ENCODE peak calls at places on chromosome 1, in four cellular contexts. N is A549, T is HepG2, P is K562. D is an unnamed sample.

GRCh38 chr1:221945669-221946068 is 203.8 kb upstream of the DUSP10 start:
- DNase-seq in N (no peak), T (no peak), P (no peak), D (no peak)

GRCh38 chr1:183882328-183883167 is 77.6 kb downstream of the RGL1 start:
- DNase-seq in N (no peak), T (no peak), P (no peak), D (no peak)

GRCh38 chr1:22297999-22298398 is 153.7 kb upstream of the ZBTB40 start:
- DNase-seq in N (no peak), T (no peak), P (no peak), D (no peak)

GRCh38 chr1:169309178-169310166 is 58.1 kb downstream of the NME7 start:
- DNase-seq in N (no peak), T (no peak), P (peak; percentile 41), D (no peak)

GRCh38 chr1:152053375-152053774 is 16.6 kb upstream of the S100A11 start:
- DNase-seq in N (no peak), T (no peak), P (no peak), D (no peak)

GRCh38 chr1:96309783-96310182 is 411.8 kb upstream of the PTBP2 start:
- DNase-seq in N (peak; percentile 11), T (no peak), P (no peak), D (peak; percentile 81)

GRCh38 chr1:87329756-87330200 is 1.1 kb downstream of the LMO4 start:
- DNase-seq in N (no peak), T (no peak), P (no peak), D (peak; percentile 23)

GRCh38 chr1:8147922-8148321 is 121.8 kb upstream of the ERRFI1 start:
- DNase-seq in N (no peak), T (no peak), P (no peak), D (peak; percentile 33)

GRCh38 chr1:70745199-70745598 is 302.4 kb downstream of the PTGER3 start:
- DNase-seq in N (no peak), T (peak; percentile 14), P (no peak), D (no peak)

GRCh38 chr1:4044967-4045366 is 144.9 kb upstream of the C1orf174 start:
- DNase-seq in N (no peak), T (no peak), P (no peak), D (no peak)

GRCh38 chr1:243254233-243254926 is 701 bp downstream of the CEP170 start:
- DNase-seq in N (peak; percentile 64), T (peak; percentile 34), P (peak; percentile 71), D (peak; percentile 48)

GRCh38 chr1:77282187-77282865 is 507 bp downstream of the AK5 start:
- DNase-seq in N (peak; percentile 29), T (no peak), P (no peak), D (peak; percentile 35)

GRCh38 chr1:154330669-154331068 is 5.3 kb downstream of the ATP8B2 start:
- DNase-seq in N (no peak), T (no peak), P (no peak), D (no peak)

GRCh38 chr1:246166841-246167240 is 340.2 kb downstream of the SMYD3 start:
- DNase-seq in N (no peak), T (no peak), P (no peak), D (no peak)

GRCh38 chr1:18776777-18777176 is 82.7 kb downstream of the TAS1R2 start:
- DNase-seq in N (no peak), T (no peak), P (no peak), D (no peak)

GRCh38 chr1:153583976-153584375 is 18.3 kb upstream of the S100A2 start:
- DNase-seq in N (no peak), T (no peak), P (no peak), D (peak; percentile 38)

GRCh38 chr1:5818755-5819154 is 173.5 kb downstream of the NPHP4 start:
- DNase-seq in N (no peak), T (no peak), P (no peak), D (no peak)

GRCh38 chr1:6962390-6962955 is 177.2 kb downstream of the CAMTA1 start:
- DNase-seq in N (peak; percentile 98), T (no peak), P (peak; percentile 87), D (no peak)

GRCh38 chr1:16677552-16678423 is 11.0 kb upstream of the RNU1-3 start:
- DNase-seq in N (peak; percentile 82), T (peak; percentile 88), P (peak; percentile 70), D (peak; percentile 85)

GRCh38 chr1:104402178-104402577 is 652.5 kb downstream of the AMY1C start:
- DNase-seq in N (no peak), T (no peak), P (no peak), D (no peak)

GRCh38 chr1:241834733-241835377 is 13.1 kb upstream of the EXO1 start:
- DNase-seq in N (peak; percentile 68), T (peak; percentile 28), P (no peak), D (peak; percentile 79)
- TF ChIP-seq MAZ in N (no peak), T (no peak), P (no peak), D (no peak)

GRCh38 chr1:156864796-156865195 is 4.1 kb downstream of the NTRK1 start:
- DNase-seq in N (peak; percentile 39), T (no peak), P (no peak), D (no peak)

GRCh38 chr1:156868341-156868740 is 7.7 kb downstream of the NTRK1 start:
- DNase-seq in N (no peak), T (no peak), P (no peak), D (no peak)

GRCh38 chr1:156865258-156865657 is 4.6 kb downstream of the NTRK1 start:
- DNase-seq in N (no peak), T (no peak), P (no peak), D (no peak)

GRCh38 chr1:156865865-156866678 is 5.4 kb downstream of the NTRK1 start:
- DNase-seq in N (no peak), T (no peak), P (peak; percentile 72), D (no peak)

GRCh38 chr1:156866679-156867015 is 6.0 kb downstream of the NTRK1 start:
- DNase-seq in N (no peak), T (no peak), P (peak; percentile 61), D (no peak)
- TF ChIP-seq MAZ in N (no peak), T (no peak), P (no peak), D (no peak)

GRCh38 chr1:1122981-1123480 is 7.1 kb upstream of the C1orf159 start:
- DNase-seq in N (no peak), T (peak; percentile 74), P (no peak), D (no peak)

GRCh38 chr1:1123581-1124507 is 8.0 kb upstream of the C1orf159 start:
- DNase-seq in N (no peak), T (no peak), P (no peak), D (peak; percentile 15)

GRCh38 chr1:1121611-1122077 is 5.8 kb upstream of the C1orf159 start:
- DNase-seq in N (no peak), T (no peak), P (no peak), D (no peak)

GRCh38 chr1:1120866-1121563 is 5.1 kb upstream of the C1orf159 start:
- DNase-seq in N (no peak), T (no peak), P (no peak), D (no peak)

DNA sequence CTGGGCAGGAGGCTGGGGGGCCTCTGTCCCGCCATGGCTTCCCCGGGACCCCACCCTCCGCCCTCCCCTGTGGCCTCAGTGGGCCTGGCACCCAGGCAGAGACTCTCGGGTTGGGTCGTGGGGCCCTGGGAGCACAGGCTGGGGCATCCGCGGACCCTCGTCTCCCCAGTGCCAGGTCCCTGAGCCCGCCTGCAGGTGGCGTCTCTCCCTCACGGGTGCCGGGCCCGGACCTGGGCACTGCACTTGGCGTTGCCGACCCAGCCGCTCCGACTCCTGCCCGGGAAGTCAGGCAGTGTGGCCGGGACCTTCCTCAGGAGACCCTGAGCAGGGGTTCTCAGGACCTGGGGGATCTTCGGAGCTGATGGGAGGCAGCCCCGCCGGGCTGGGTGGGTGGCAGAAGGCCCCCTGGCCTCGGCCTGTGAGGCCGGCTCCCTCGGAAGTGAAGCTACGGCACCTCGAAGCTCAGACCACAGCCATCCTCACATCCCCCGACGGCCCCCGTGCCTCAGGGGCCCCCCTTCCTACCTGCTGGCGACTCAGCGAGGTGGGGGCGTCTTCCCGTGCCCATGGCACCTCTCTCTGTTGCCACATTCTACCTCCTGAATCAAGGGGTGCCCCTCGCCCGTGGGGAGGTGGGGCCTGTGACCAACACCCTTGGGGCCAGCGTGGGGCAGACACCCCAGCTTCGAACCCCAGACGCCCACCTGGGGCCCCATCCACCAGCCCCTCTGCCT is 6.4 kb upstream of the C1orf159 start:
- DNase-seq in N (peak; percentile 58), T (peak; percentile 52), P (peak; percentile 82), D (peak; percentile 59)
- TF ChIP-seq MAZ in N (no peak), T (no peak), P (peak; percentile 45), D (peak; percentile 78)

GRCh38 chr1:51515982-51516638 is 3.0 kb downstream of the EPS15 start:
- DNase-seq in N (no peak), T (no peak), P (no peak), D (no peak)

GRCh38 chr1:51518033-51518729 is 885 bp downstream of the EPS15 start:
- DNase-seq in N (peak; percentile 40), T (peak; percentile 73), P (peak; percentile 87), D (peak; percentile 28)

GRCh38 chr1:51517361-51518032 is 1.6 kb downstream of the EPS15 start:
- DNase-seq in N (no peak), T (no peak), P (no peak), D (peak; percentile 11)

GRCh38 chr1:51515312-51515960 is 3.6 kb downstream of the EPS15 start:
- DNase-seq in N (no peak), T (no peak), P (no peak), D (no peak)

DNA sequence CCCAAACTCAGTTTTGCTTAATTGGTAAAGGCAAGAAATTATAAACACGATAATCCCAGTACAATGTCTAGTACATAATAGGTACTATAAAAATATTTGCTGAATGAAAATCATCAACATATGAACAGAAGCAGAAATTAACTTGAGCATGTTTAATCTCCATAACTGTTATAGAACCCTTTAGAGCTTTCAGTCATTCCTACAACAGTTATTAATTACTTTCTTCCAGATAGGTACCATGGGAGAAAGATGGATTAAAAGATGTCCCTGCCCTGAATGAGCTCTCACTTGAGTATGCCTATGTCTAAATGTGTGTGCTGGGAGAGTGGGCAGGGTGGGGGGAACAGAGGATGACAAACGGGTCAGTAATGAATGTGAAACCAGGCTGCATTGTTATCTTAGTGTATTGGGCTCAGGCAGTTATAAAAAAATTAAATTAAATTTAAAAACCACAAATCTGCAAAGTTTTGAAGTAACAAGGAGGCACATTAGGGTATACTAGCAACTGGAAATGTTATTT is 2.4 kb downstream of the EPS15 start:
- DNase-seq in N (no peak), T (no peak), P (no peak), D (peak; percentile 13)
- TF ChIP-seq MAZ in N (no peak), T (no peak), P (no peak), D (no peak)

GRCh38 chr1:231214918-231215675 is 25.9 kb upstream of the GNPAT start:
- DNase-seq in N (no peak), T (no peak), P (no peak), D (no peak)
- TF ChIP-seq MAZ in N (no peak), T (no peak), P (no peak), D (no peak)

GRCh38 chr1:167913895-167914502 is at the start of gene ADCY10:
- DNase-seq in N (no peak), T (peak; percentile 44), P (peak; percentile 22), D (no peak)
- TF ChIP-seq MAZ in N (no peak), T (no peak), P (no peak), D (no peak)

GRCh38 chr1:234610061-234610581 is at the start of gene IRF2BP2:
- DNase-seq in N (peak; percentile 89), T (peak; percentile 68), P (peak; percentile 98), D (peak; percentile 80)
- TF ChIP-seq MAZ in N (peak; percentile 41), T (peak; percentile 63), P (peak; percentile 96), D (peak; percentile 84)

DNA sequence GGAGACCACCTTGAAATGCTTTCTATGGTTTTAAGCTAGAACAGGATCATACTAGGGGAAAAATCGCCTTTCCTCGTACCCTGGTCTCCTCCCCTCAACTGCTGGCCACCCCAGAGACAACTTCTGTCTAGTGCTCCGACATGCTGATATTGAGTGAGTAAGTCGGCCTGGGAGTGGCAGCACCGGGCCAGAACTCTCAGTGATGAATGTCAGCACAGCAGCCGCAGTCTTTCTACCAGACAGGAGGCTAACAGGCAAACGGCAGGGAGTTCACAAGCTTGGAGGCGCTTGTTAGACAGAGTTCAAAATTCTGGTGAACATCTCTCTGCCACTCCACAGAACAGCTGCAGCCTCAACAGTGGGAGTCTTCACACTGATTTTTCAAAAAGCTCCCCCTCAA is 716.9 kb downstream of the ADGRL2 start:
- DNase-seq in N (no peak), T (no peak), P (no peak), D (no peak)
- TF ChIP-seq MAZ in N (no peak), T (no peak), P (no peak), D (no peak)